ENCODE peak calls at places on chromosomes 3 and 15, in ten cellular contexts. J, S, F, I, W, D, G, H, M and O are unnamed samples.

GRCh38 chr3:139455855-139456254 is 20.5 kb downstream of the RBP2 start:
- DNase-seq in H (no peak), M (peak; percentile 23), I (peak; percentile 5), J (no peak), G (no peak), W (no peak), S (no peak), D (no peak), F (no peak), O (no peak)

GRCh38 chr3:150635076-150635475 is 32.0 kb downstream of the SELENOT start:
- DNase-seq in M (peak; percentile 53), W (no peak), I (peak; percentile 6), H (no peak), D (no peak), G (no peak), J (no peak), S (no peak), F (no peak), O (no peak)

GRCh38 chr15:28024889-28025250 is 74.2 kb downstream of the OCA2 start:
- DNase-seq in F (no peak), I (no peak), J (no peak), H (no peak), M (no peak), D (no peak), W (no peak), G (no peak), S (no peak), O (no peak)

GRCh38 chr3:94036909-94037507 is 8.6 kb upstream of the STX19 start:
- DNase-seq in F (no peak), I (peak; percentile 22), W (no peak), S (peak; percentile 44), J (no peak), D (no peak), M (peak; percentile 41), H (no peak), G (no peak), O (no peak)

GRCh38 chr3:124826703-124827102 is 60.5 kb downstream of the ITGB5 start:
- DNase-seq in D (no peak), I (no peak), H (no peak), J (no peak), M (no peak), W (peak; percentile 57), S (peak; percentile 79), F (no peak), G (no peak), O (no peak)

GRCh38 chr3:186386883-186387560 is 25.0 kb upstream of the DGKG start:
- DNase-seq in J (no peak), W (no peak), I (no peak), M (no peak), F (no peak), S (no peak), G (no peak), H (no peak), D (no peak), O (no peak)

GRCh38 chr3:37935756-37936666 is 54.6 kb upstream of the VILL start:
- DNase-seq in H (no peak), J (no peak), M (peak; percentile 41), I (no peak), G (no peak), D (no peak), W (no peak), F (no peak), S (peak; percentile 93), O (no peak)

GRCh38 chr3:36372534-36372935 is 7.8 kb upstream of the STAC start:
- DNase-seq in G (no peak), W (no peak), S (peak; percentile 39), F (no peak), J (no peak), M (no peak), D (no peak), H (no peak), I (no peak), O (no peak)

GRCh38 chr3:168570404-168571173 is 474.9 kb upstream of the GOLIM4 start:
- DNase-seq in J (no peak), W (no peak), F (no peak), H (no peak), I (no peak), M (no peak), S (no peak), D (no peak), G (no peak), O (no peak)

GRCh38 chr15:84598250-84598649 is 2.6 kb upstream of the ZSCAN2 start:
- DNase-seq in M (peak; percentile 36), G (no peak), S (peak; percentile 16), W (no peak), D (no peak), H (no peak), F (no peak), J (no peak), I (peak; percentile 97), O (no peak)

GRCh38 chr3:18790384-18790783 is 357.9 kb upstream of the KCNH8 start:
- DNase-seq in F (no peak), M (no peak), S (no peak), H (no peak), D (no peak), W (no peak), J (no peak), I (no peak), G (no peak), O (no peak)

GRCh38 chr15:73838795-73839565 is 34.4 kb upstream of the TBC1D21 start:
- DNase-seq in M (no peak), D (peak; percentile 82), F (no peak), H (no peak), I (no peak), S (no peak), G (no peak), W (peak; percentile 77), J (no peak), O (no peak)

GRCh38 chr3:60226907-60227306 is 1024.3 kb downstream of the FHIT start:
- DNase-seq in H (no peak), W (no peak), J (no peak), M (no peak), F (no peak), S (no peak), G (no peak), D (no peak), I (no peak), O (no peak)

GRCh38 chr15:76342382-76343201 is 6.0 kb downstream of the ISL2 start:
- DNase-seq in G (peak; percentile 78), M (peak; percentile 69), J (no peak), W (no peak), F (no peak), H (no peak), D (peak; percentile 76), S (no peak), I (no peak), O (peak; percentile 52)

GRCh38 chr3:62376906-62377865 is 3.8 kb upstream of the FEZF2 start:
- DNase-seq in J (no peak), I (no peak), M (peak; percentile 59), S (no peak), F (no peak), W (no peak), G (peak; percentile 57), D (no peak), H (no peak), O (no peak)

GRCh38 chr3:50171540-50172301 is 16.6 kb downstream of the SEMA3F start:
- DNase-seq in J (no peak), D (no peak), M (no peak), S (no peak), G (no peak), H (no peak), F (no peak), I (no peak), W (no peak), O (no peak)

GRCh38 chr15:62565620-62566019 is 400.5 kb upstream of the C2CD4B start:
- DNase-seq in M (no peak), F (no peak), G (no peak), S (no peak), W (no peak), J (no peak), D (no peak), I (no peak), H (no peak), O (no peak)

GRCh38 chr3:134666052-134666451 is 15.2 kb upstream of the KY start:
- DNase-seq in H (no peak), S (no peak), G (no peak), F (no peak), W (no peak), M (no peak), J (no peak), I (no peak), D (no peak), O (no peak)

DNA sequence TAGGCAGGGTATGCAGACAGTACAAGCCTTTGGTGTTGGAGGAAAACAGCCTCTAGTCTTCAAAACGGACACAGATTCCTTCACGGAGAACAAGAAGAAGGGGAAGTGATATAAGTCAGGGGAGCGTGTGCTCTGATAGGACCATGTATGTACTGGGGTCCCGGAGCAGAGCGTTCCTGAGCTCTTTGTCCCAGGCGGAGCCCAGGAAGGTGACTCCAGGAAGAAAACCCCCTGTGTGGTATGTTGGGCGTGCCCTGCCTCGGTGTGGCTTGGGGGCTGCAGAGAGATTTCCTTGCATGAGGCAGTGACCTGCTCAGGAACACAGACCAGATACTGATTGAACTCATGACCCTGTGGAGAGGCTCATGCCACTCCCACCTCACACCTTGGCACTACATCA is 21.7 kb downstream of the MELTF start:
- DNase-seq in F (no peak), G (no peak), D (peak; percentile 21), H (no peak), J (no peak), W (no peak), I (no peak), M (no peak), S (no peak), O (no peak)
- TF ChIP-seq CTCF in F (no peak), G (no peak), D (no peak), H (no peak), J (no peak), W (no peak), I (no peak), M (no peak), S (no peak), O (no peak)

GRCh38 chr3:11850003-11850402 is 3.3 kb upstream of the TAMM41 start:
- DNase-seq in W (no peak), F (no peak), H (no peak), S (no peak), J (no peak), D (no peak), G (no peak), M (no peak), I (no peak), O (no peak)
- TF ChIP-seq CTCF in W (no peak), F (no peak), H (no peak), S (no peak), J (no peak), D (no peak), G (no peak), M (peak; percentile 24), I (no peak), O (no peak)

GRCh38 chr15:71125831-71126453 is 10.7 kb downstream of the THSD4 start:
- DNase-seq in W (no peak), J (no peak), G (peak; percentile 59), M (peak; percentile 21), I (no peak), D (no peak), F (no peak), H (no peak), S (peak; percentile 34), O (no peak)
- TF ChIP-seq CTCF in W (peak; percentile 16), J (peak; percentile 8), G (peak; percentile 21), M (peak; percentile 32), I (peak; percentile 27), D (no peak), F (no peak), H (no peak), S (peak; percentile 67), O (peak; percentile 24)

DNA sequence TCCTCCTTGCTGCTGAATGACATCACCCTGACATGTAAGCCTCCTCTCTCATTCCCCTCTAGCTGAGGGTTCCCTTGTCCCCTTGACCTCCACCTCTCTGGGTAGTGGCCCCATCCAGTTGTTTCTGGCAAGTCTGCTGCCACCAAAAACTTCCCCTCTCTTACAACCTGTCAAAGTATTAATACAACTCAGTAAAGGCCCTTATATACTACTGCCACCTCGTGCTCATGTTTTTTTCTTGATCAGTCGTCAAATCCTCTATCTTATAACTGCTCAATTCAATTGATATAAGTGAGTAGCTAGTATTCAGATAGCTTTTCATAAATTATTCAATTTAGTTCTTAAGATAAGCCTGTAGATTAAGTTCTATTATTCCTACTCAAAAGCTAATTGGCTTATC is 249.6 kb downstream of the MBNL1 start:
- DNase-seq in S (no peak), M (no peak), G (no peak), D (no peak), I (no peak), J (no peak), W (no peak), H (no peak), F (no peak), O (no peak)
- TF ChIP-seq CTCF in S (no peak), M (no peak), G (no peak), D (no peak), I (no peak), J (no peak), W (no peak), H (no peak), F (no peak), O (no peak)